ENCODE peak calls at places on chromosomes 3 and 15, in five cellular contexts. One of them, this sample, is unnamed.

GRCh38 chr15:74783072-74783807 is 1.4 kb downstream of the CSK start:
- DNase-seq in SK-N-SH: peak; percentile 59
- DNase-seq in H1: no peak
- DNase-seq in GM12878: no peak
- DNase-seq in K562: peak; percentile 49
- DNase-seq in this sample: peak; percentile 91

GRCh38 chr3:79766474-79767193 is 1.2 kb downstream of the ROBO1 start:
- DNase-seq in SK-N-SH: peak; percentile 73
- DNase-seq in H1: peak; percentile 53
- DNase-seq in GM12878: no peak
- DNase-seq in K562: no peak
- DNase-seq in this sample: no peak

GRCh38 chr15:81723758-81724157 is 322.1 kb downstream of the MEX3B start:
- DNase-seq in SK-N-SH: no peak
- DNase-seq in H1: no peak
- DNase-seq in GM12878: no peak
- DNase-seq in K562: no peak
- DNase-seq in this sample: no peak

GRCh38 chr3:156511987-156512677 is 42.8 kb downstream of the SSR3 start:
- DNase-seq in SK-N-SH: peak; percentile 38
- DNase-seq in H1: no peak
- DNase-seq in GM12878: no peak
- DNase-seq in K562: no peak
- DNase-seq in this sample: no peak

GRCh38 chr15:39947401-39948197 is 13.7 kb downstream of the EIF2AK4 start:
- DNase-seq in SK-N-SH: no peak
- DNase-seq in H1: no peak
- DNase-seq in GM12878: no peak
- DNase-seq in K562: no peak
- DNase-seq in this sample: no peak

GRCh38 chr3:81716870-81717509 is 44.5 kb downstream of the GBE1 start:
- DNase-seq in SK-N-SH: no peak
- DNase-seq in H1: no peak
- DNase-seq in GM12878: no peak
- DNase-seq in K562: no peak
- DNase-seq in this sample: no peak

GRCh38 chr15:75647370-75648155 is at the start of gene SNX33:
- DNase-seq in SK-N-SH: peak; percentile 94
- DNase-seq in H1: peak; percentile 85
- DNase-seq in GM12878: no peak
- DNase-seq in K562: peak; percentile 89
- DNase-seq in this sample: peak; percentile 78

GRCh38 chr3:20561166-20561565 is 375.2 kb upstream of the SGO1 start:
- DNase-seq in SK-N-SH: no peak
- DNase-seq in H1: no peak
- DNase-seq in GM12878: no peak
- DNase-seq in K562: no peak
- DNase-seq in this sample: no peak

GRCh38 chr3:194760740-194761139 is 75.1 kb downstream of the FAM43A start:
- DNase-seq in SK-N-SH: no peak
- DNase-seq in H1: no peak
- DNase-seq in GM12878: no peak
- DNase-seq in K562: no peak
- DNase-seq in this sample: peak; percentile 61

GRCh38 chr3:197242784-197243432 is 55.5 kb downstream of the DLG1 start:
- DNase-seq in SK-N-SH: no peak
- DNase-seq in H1: no peak
- DNase-seq in GM12878: no peak
- DNase-seq in K562: no peak
- DNase-seq in this sample: no peak

GRCh38 chr3:188830955-188831354 is 340.8 kb upstream of the TPRG1 start:
- DNase-seq in SK-N-SH: peak; percentile 8
- DNase-seq in H1: no peak
- DNase-seq in GM12878: no peak
- DNase-seq in K562: no peak
- DNase-seq in this sample: peak; percentile 32

GRCh38 chr15:58240191-58240932 is 102.2 kb downstream of the AQP9 start:
- DNase-seq in SK-N-SH: no peak
- DNase-seq in H1: no peak
- DNase-seq in GM12878: no peak
- DNase-seq in K562: no peak
- DNase-seq in this sample: no peak
- TF ChIP-seq GABPA in SK-N-SH: no peak
- TF ChIP-seq GABPA in H1: no peak
- TF ChIP-seq GABPA in GM12878: no peak
- TF ChIP-seq GABPA in K562: no peak
- TF ChIP-seq GABPA in this sample: no peak

DNA sequence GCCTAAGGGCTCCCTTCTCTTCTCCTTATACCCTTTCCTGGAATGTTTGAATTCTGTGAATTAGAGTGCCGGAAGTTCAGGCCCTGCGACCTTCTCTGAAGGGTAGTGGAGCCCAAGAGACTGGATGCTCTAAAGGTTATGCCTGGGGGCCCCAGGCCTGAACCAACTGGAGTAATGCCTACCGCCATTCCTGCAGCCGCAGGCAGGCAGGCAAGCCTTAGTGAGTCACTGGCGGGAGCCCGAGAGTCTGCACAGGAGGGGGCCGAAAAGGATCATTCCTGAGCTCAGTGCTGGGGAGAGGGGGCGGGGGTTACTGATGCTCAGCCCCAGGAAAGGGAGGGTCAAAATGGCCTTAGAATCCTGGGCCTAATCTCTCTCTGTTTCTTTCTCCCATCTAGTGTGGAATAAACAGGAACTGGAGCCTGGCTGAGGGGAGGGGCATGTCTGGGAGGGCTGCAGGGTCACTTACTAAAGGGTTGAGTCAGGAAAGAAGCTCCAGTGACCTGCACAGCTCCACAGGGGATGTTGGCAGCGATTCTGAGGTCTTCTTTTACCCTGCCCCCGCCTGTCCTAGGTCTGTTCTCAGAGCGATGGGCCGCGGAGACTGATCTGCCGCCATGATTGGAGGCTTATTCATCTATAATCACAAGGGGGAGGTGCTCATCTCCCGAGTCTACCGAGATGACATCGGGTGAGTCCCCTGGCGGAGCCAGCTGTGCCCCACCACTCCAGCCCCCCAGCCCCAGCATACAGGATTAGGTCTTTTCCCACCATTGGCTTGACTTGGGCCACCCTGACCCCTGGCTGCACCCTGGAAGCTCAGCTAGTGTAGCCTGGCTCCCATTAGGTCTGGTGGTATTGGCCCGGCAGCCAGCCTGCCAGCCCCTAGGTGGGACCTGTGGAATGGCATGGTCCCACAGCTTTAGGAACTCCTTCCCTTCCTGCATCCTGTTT is 2.0 kb downstream of the AP2M1 start:
- DNase-seq in SK-N-SH: peak; percentile 75
- DNase-seq in H1: peak; percentile 88
- DNase-seq in GM12878: no peak
- DNase-seq in K562: peak; percentile 48
- DNase-seq in this sample: no peak
- TF ChIP-seq GABPA in SK-N-SH: peak; percentile 48
- TF ChIP-seq GABPA in H1: peak; percentile 23
- TF ChIP-seq GABPA in GM12878: no peak
- TF ChIP-seq GABPA in K562: peak; percentile 33
- TF ChIP-seq GABPA in this sample: no peak

GRCh38 chr3:67653425-67654098 is 850 bp downstream of the SUCLG2 start:
- DNase-seq in SK-N-SH: no peak
- DNase-seq in H1: no peak
- DNase-seq in GM12878: no peak
- DNase-seq in K562: no peak
- DNase-seq in this sample: no peak

GRCh38 chr3:67656614-67657013 is 2.2 kb upstream of the SUCLG2 start:
- DNase-seq in SK-N-SH: no peak
- DNase-seq in H1: no peak
- DNase-seq in GM12878: no peak
- DNase-seq in K562: no peak
- DNase-seq in this sample: no peak

GRCh38 chr3:67655364-67656121 is 1.1 kb upstream of the SUCLG2 start:
- DNase-seq in SK-N-SH: no peak
- DNase-seq in H1: no peak
- DNase-seq in GM12878: peak; percentile 57
- DNase-seq in K562: no peak
- DNase-seq in this sample: peak; percentile 58

GRCh38 chr3:67654832-67655152 is 380 bp upstream of the SUCLG2 start:
- DNase-seq in SK-N-SH: no peak
- DNase-seq in H1: no peak
- DNase-seq in GM12878: no peak
- DNase-seq in K562: no peak
- DNase-seq in this sample: no peak

DNA sequence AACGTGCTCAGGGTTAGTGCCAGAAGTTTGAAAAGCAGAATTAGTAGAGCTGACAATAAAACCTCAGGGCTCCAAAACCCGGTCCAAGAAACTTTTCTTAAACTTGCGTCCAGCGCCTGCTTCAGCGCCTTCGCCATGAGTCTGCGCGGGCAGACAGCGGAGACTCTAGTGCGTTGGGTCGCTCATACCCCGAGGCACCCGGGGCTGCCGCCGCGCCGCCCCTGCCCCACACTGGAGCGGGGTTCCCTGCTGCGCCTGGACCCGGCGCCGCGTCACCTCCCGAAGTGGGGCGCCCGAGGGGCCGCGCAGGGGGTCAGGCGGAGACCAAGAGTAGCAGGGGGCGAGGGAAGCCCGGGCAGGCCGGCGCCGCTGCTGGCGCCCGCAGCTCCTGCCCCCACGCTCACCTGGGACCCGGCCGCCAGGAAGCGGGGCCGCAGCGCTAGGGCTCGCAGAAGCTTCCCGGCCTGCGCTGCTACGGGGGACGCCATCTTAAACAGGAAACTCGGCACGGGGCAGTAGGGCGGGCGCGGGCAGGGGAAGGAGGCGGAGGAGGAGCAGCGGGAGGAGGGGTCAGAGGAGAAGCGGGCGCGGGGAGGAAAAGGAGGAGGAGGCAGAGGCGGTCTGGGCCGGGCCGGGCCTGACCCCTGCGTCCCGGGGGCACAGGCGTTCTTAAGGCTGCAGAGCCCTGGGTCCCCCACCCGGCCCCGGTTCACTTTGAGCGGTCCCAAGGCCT is at the start of gene SUCLG2:
- DNase-seq in SK-N-SH: peak; percentile 88
- DNase-seq in H1: peak; percentile 87
- DNase-seq in GM12878: no peak
- DNase-seq in K562: peak; percentile 72
- DNase-seq in this sample: peak; percentile 47
- TF ChIP-seq GABPA in SK-N-SH: peak; percentile 56
- TF ChIP-seq GABPA in H1: no peak
- TF ChIP-seq GABPA in GM12878: no peak
- TF ChIP-seq GABPA in K562: peak; percentile 68
- TF ChIP-seq GABPA in this sample: no peak

DNA sequence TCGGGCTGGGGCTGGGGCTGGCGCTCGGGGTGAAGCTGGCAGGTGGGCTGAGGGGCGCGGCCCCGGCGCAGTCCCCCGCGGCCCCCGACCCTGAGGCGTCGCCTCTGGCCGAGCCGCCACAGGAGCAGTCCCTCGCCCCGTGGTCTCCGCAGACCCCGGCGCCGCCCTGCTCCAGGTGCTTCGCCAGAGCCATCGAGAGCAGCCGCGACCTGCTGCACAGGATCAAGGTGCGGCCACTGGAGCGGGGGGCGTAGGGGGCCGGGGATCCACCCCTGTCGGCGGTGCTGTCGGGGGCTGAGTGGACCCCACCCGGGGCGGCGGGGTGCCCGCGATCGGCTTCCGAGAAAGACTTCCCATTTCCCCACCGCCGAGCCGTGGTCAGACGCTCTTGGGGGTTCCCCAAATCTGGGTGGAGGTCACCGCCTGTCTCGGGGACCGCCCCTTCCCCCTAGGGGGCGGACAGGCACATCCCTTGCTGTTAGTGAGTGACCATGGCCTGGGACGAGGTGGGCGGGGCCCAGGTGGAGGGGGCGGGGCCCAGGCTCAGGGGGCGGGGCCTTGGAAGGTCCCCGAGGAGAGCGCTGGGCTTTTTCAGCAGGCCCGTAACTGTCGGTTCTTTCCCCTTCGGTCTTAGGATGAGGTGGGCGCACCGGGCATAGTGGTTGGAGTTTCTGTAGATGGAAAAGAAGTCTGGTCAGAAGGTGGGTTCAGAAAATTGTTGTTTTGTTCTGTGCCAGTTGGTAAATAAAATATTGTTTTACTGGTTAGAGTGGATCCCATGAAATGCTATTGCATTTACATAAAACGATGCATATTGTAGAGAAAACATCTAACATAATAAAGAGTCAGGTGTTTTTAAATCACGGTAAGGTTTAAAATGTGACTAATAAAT is 587 bp downstream of the LACTB start:
- DNase-seq in SK-N-SH: peak; percentile 95
- DNase-seq in H1: peak; percentile 100
- DNase-seq in GM12878: peak; percentile 44
- DNase-seq in K562: peak; percentile 96
- DNase-seq in this sample: peak; percentile 81
- TF ChIP-seq GABPA in SK-N-SH: no peak
- TF ChIP-seq GABPA in H1: no peak
- TF ChIP-seq GABPA in GM12878: no peak
- TF ChIP-seq GABPA in K562: no peak
- TF ChIP-seq GABPA in this sample: no peak

This sample was measured in HL-60.